ENCODE peak calls at places on chromosomes 16 and 17, in six cellular contexts. M is CD8-positive, alpha-beta memory T cell; W is heart right ventricle; A is CD4-positive, alpha-beta memory T cell; T is spleen; Y is PC-9. G is an unnamed sample.

GRCh38 chr17:59534583-59534982 is 30.8 kb upstream of the DHX40 start:
- DNase-seq in M (no peak), W (no peak), A (no peak), T (no peak), Y (no peak), G (no peak)

GRCh38 chr17:12773153-12773552 is 16.1 kb upstream of the ARHGAP44 start:
- DNase-seq in M (no peak), W (no peak), A (no peak), T (no peak), Y (no peak), G (no peak)

GRCh38 chr17:54932711-54933110 is 32.1 kb downstream of the TOM1L1 start:
- DNase-seq in M (no peak), W (no peak), A (no peak), T (no peak), Y (no peak), G (no peak)

GRCh38 chr17:7266784-7267183 is 4.5 kb upstream of the CLDN7 start:
- DNase-seq in M (no peak), W (no peak), A (no peak), T (no peak), Y (no peak), G (no peak)

GRCh38 chr16:48014349-48015135 is 141.3 kb downstream of the ABCC12 start:
- DNase-seq in M (no peak), W (no peak), A (no peak), T (no peak), Y (peak; percentile 95), G (no peak)

GRCh38 chr16:50311134-50311528 is 44.8 kb downstream of the ADCY7 start:
- DNase-seq in M (no peak), W (no peak), A (no peak), T (peak; percentile 53), Y (no peak), G (peak; percentile 40)

GRCh38 chr17:76333673-76334505 is 19.8 kb downstream of the PRPSAP1 start:
- DNase-seq in M (no peak), W (no peak), A (no peak), T (peak; percentile 16), Y (no peak), G (no peak)

GRCh38 chr17:79792984-79793923 is 3.6 kb downstream of the CBX8 start:
- DNase-seq in M (no peak), W (no peak), A (no peak), T (no peak), Y (no peak), G (peak; percentile 55)

GRCh38 chr17:73770115-73770848 is 126.0 kb upstream of the SDK2 start:
- DNase-seq in M (no peak), W (peak; percentile 84), A (no peak), T (no peak), Y (no peak), G (peak; percentile 76)

GRCh38 chr17:74104921-74105320 is 98.6 kb upstream of the RPL38 start:
- DNase-seq in M (no peak), W (no peak), A (no peak), T (peak; percentile 35), Y (no peak), G (no peak)

GRCh38 chr17:10687497-10687896 is 9.8 kb downstream of the SCO1 start:
- DNase-seq in M (no peak), W (no peak), A (no peak), T (no peak), Y (no peak), G (no peak)

GRCh38 chr17:10683853-10684252 is 13.5 kb downstream of the SCO1 start:
- DNase-seq in M (no peak), W (no peak), A (no peak), T (no peak), Y (no peak), G (no peak)

DNA sequence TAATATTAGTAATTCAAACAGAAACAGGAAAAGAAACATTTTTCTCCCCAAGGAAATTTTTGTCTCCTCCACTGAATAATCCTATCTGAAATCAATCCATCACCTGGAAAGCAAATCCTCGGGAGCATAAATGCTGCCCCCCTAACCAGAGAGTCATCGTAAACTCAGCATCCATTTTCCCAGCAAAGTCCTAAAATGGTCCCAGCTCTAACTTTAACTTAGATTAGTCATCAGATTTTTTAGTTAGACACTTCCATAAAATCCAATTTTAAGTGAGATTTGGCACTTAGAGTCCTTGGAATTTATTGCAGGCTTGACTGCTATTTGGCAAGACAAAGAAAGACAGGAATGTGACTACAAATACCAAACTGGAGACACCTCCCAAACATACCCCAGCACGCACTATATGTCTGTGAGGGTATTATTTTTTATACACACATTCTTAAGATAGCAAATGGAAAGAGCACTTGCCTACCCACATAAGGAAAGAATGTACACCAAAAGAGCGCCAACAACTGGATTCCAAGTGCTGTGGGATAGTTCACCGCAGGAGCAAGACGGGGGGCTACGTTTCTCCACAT is 15.4 kb downstream of the SCO1 start:
- DNase-seq in M (no peak), W (no peak), A (no peak), T (no peak), Y (no peak), G (no peak)
- H3K36me3 ChIP-seq in M (peaks cover 51% of the 10 kb centered on the region), W (peaks cover 93% of the 10 kb centered on the region), A (peaks cover 30% of the 10 kb centered on the region), T (peaks cover 39% of the 10 kb centered on the region), Y (no peaks in the 10 kb centered on the region), G (peaks cover 9% of the 10 kb centered on the region)

DNA sequence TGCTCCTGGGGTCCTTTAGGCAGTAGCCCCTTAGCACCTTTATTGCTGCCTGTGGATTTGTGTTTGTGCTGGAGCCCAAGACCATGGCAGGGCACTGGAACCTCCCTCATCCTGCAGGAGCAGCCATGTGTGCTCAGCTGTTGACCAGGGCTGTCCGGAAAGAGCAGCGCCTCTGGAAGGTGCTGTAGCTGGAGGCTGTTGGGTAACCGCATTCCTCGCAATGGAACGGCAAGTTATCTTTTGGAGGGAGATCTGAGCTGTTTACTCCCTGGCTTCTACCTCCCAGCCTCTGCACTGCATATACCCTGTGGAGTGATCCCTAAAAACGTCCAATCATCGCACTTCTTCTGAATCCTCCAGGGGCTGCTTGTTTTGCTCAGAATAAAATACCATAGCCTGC is 291.0 kb downstream of the SNX29 start:
- DNase-seq in M (no peak), W (no peak), A (no peak), T (no peak), Y (no peak), G (no peak)
- H3K27ac ChIP-seq in M (no peak overlapping the region), W (no peak overlapping the region), A (no peak overlapping the region), T (no peak overlapping the region), Y (no peak overlapping the region), G (no peak overlapping the region)

GRCh38 chr17:77768475-77768874 is 190.0 kb upstream of the TNRC6C start:
- DNase-seq in M (no peak), W (no peak), A (no peak), T (no peak), Y (no peak), G (no peak)
- H3K27me3 ChIP-seq in M (no peaks in the 10 kb centered on the region), W (no peaks in the 10 kb centered on the region), A (peaks cover 4% of the 10 kb centered on the region), T (no peaks in the 10 kb centered on the region), Y (peaks cover 72% of the 10 kb centered on the region), G (no peaks in the 10 kb centered on the region)

DNA sequence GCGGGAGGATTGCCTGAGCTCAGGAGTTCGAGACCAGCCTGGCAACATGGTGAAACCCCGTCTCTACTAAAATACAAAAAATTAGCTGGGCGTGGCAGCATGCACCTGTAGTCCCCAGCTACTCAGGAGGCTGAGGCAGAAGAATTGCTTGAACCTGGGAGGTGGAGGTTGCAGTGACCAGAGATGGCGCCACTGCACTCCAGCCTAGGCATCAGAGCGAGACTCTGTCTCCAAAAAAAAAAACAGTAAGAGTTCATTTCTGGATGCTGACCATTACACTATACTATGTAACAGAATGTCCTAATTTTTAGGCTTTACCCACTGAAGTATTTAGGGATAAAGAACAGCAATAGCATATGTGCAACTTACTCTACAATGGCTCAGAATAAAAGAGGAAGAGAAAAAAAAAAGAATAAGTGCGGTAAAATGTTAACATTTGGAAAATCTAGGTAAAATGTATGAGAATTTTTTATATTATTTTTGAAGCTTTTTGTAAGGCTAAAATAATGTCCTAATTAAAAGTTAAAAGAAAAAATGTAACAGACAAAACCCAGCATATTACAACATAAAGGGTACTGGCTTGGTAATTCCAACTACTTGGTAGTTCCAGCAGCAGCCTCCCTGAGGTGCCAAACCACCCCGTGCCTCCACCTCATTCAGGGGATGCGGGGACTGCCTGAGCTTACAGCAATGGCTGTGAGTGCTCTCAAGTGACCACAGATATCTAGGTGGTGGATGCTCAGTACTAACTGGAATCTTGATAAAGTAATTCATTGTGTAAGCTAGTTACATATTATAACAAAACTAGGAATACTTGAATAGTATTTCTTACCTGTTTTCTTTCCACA is 10.9 kb downstream of the COPS3 start:
- DNase-seq in M (no peak), W (no peak), A (peak; percentile 16), T (no peak), Y (no peak), G (no peak)
- H3K36me3 ChIP-seq in M (peaks cover 26% of the 10 kb centered on the region), W (peaks cover 97% of the 10 kb centered on the region), A (peaks cover 61% of the 10 kb centered on the region), T (peaks cover 82% of the 10 kb centered on the region), Y (peaks cover 49% of the 10 kb centered on the region), G (peaks cover 11% of the 10 kb centered on the region)

DNA sequence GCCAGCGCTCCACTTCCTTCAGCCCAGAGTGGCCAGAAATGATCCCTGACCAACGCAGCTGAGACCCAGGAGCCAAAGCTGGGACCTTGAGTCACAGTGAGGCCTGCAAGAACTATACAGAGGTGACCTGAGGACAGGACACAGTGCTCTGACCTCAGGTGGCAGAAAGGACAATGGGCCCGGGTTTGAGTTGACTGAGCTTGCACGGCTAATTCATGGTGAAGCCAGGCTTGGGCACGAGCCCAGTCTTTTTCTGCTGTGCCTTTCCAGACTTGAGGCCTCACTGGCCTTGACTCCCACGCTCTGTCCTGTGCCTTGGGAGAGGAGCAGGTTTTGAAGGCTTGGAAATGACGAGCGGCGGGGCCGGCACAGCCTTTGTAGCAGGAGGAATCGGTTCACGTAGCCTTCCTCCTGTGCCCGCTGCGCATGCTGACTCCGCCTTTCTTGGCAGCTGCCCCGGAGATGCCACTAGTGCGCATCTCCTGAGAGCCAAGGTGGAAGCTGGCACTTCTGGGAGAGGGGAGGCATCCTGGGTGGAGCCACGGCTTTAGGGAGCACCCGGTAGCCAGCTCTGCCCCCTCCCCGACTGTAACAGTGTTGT is 34.9 kb downstream of the NDEL1 start:
- DNase-seq in M (no peak), W (peak; percentile 72), A (no peak), T (no peak), Y (no peak), G (peak; percentile 69)
- H3K27ac ChIP-seq in M (no peak overlapping the region), W (peak overlapping the region; percentile 43), A (no peak overlapping the region), T (no peak overlapping the region), Y (no peak overlapping the region), G (peak overlapping the region; percentile 46)

GRCh38 chr17:40836020-40836419 is 13.6 kb upstream of the KRT10 start:
- DNase-seq in M (no peak), W (no peak), A (no peak), T (no peak), Y (no peak), G (no peak)
- H3K27me3 ChIP-seq in M (no peaks in the 10 kb centered on the region), W (no peaks in the 10 kb centered on the region), A (no peaks in the 10 kb centered on the region), T (no peaks in the 10 kb centered on the region), Y (no peaks in the 10 kb centered on the region), G (no peaks in the 10 kb centered on the region)

G was measured in psoas muscle.